ENCODE peak calls at places on chromosomes 11 and 22, in five cellular contexts. X is CD8-positive, alpha-beta memory T cell; H is SJSA1; R is body of pancreas; P is astrocyte. V is an unnamed sample. For H3K36me3, the result is how much of the 10 kb centered on the place peaks cover.

GRCh38 chr11:2767071-2767470 is 67.3 kb upstream of the KCNQ1OT1 start:
- DNase-seq in R (no peak), H (no peak), P (no peak), X (no peak), V (no peak)

GRCh38 chr22:45211848-45212247 is 28.8 kb downstream of the KIAA0930 start:
- DNase-seq in H (no peak), P (no peak), R (no peak), X (no peak), V (no peak)

GRCh38 chr22:49894321-49895072 is 23.7 kb downstream of the ALG12 start:
- DNase-seq in H (no peak), X (no peak), P (no peak), R (no peak), V (no peak)

GRCh38 chr11:429391-429790 is 12.4 kb downstream of the ANO9 start:
- DNase-seq in R (no peak), H (no peak), X (no peak), P (no peak), V (no peak)

GRCh38 chr11:61739966-61740365 is 12.5 kb upstream of the MYRF start:
- DNase-seq in H (no peak), X (no peak), P (no peak), R (no peak), V (no peak)

GRCh38 chr11:78655561-78655960 is 80.9 kb upstream of the NARS2 start:
- DNase-seq in R (no peak), P (no peak), X (no peak), H (no peak), V (no peak)

GRCh38 chr11:92993004-92993403 is 23.6 kb downstream of the MTNR1B start:
- DNase-seq in P (no peak), H (no peak), X (no peak), R (no peak), V (no peak)

GRCh38 chr11:34586655-34587281 is 34.1 kb upstream of the EHF start:
- DNase-seq in R (no peak), X (no peak), H (no peak), P (no peak), V (no peak)

GRCh38 chr11:5102246-5102645 is 32.9 kb downstream of the OR52E1 start:
- DNase-seq in P (no peak), R (no peak), H (no peak), X (no peak), V (no peak)

GRCh38 chr11:46338988-46339666 is 8.1 kb upstream of the DGKZ start:
- DNase-seq in X (no peak), H (no peak), P (no peak), R (peak), V (no peak)

GRCh38 chr11:44357734-44358133 is 47.8 kb upstream of the ALX4 start:
- DNase-seq in P (no peak), H (no peak), X (no peak), R (no peak), V (no peak)

GRCh38 chr11:115100706-115101105 is 403.5 kb downstream of the CADM1 start:
- DNase-seq in X (no peak), R (no peak), P (no peak), H (no peak), V (no peak)

GRCh38 chr11:12938590-12939247 is 70.4 kb upstream of the RASSF10 start:
- DNase-seq in R (no peak), P (no peak), H (no peak), X (no peak), V (no peak)

GRCh38 chr11:492416-493226 is 14.4 kb downstream of the RNH1 start:
- DNase-seq in R (no peak), H (no peak), X (no peak), P (no peak), V (peak)

GRCh38 chr11:108221401-108221800 is 1.0 kb downstream of the NPAT start:
- DNase-seq in H (peak), P (peak), X (no peak), R (no peak), V (no peak)

GRCh38 chr11:64196616-64197015 is 9.9 kb upstream of the FERMT3 start:
- DNase-seq in X (no peak), H (no peak), P (no peak), R (no peak), V (no peak)
- H3K36me3 ChIP-seq in X (half or more), H (half or more), P (half or more), R (under half), V (under half)

GRCh38 chr11:8698917-8699441 is 16.4 kb downstream of the RPL27A start:
- DNase-seq in X (no peak), H (peak), R (peak), P (no peak), V (no peak)

GRCh38 chr11:8701891-8702597 is 19.5 kb downstream of the RPL27A start:
- DNase-seq in P (no peak), X (no peak), H (no peak), R (no peak), V (no peak)

GRCh38 chr11:8698379-8698851 is 15.8 kb downstream of the RPL27A start:
- DNase-seq in X (no peak), R (peak), H (no peak), P (no peak), V (no peak)

GRCh38 chr11:8702598-8702915 is 20.0 kb downstream of the RPL27A start:
- DNase-seq in R (no peak), X (no peak), H (no peak), P (no peak), V (no peak)

GRCh38 chr11:8699903-8700302 is 17.3 kb downstream of the RPL27A start:
- DNase-seq in R (peak), P (peak), X (no peak), H (peak), V (no peak)
- H3K36me3 ChIP-seq in R (under half), P (under half), X (under half), H (under half), V (under half)

DNA sequence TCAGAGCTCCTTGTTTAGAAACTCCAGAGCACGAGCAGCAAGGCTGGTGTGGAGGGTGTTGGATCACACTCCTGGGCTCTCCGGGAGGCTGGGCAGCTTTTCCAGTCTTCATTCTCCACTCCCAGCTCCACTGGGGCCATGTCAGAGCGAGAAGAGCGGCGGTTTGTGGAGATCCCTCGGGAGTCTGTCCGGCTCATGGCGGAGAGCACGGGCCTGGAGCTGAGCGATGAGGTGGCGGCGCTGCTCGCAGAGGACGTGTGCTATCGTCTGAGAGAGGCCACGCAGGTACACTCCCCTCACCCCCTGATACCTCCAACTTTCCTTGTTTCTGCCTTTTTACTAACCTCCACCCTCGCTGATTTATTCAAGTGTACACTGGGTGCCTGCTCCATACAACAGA is 4.5 kb downstream of the TAF6L start:
- DNase-seq in R (no peak), P (no peak), H (no peak), X (no peak), V (no peak)
- H3K36me3 ChIP-seq in R (under half), P (under half), H (half or more), X (under half), V (under half)

GRCh38 chr22:19449422-19449767 is 1.9 kb upstream of the C22orf39 start:
- DNase-seq in X (no peak), H (no peak), P (no peak), R (no peak), V (no peak)
- H3K36me3 ChIP-seq in X (under half), H (half or more), P (under half), R (under half), V (under half)

GRCh38 chr11:9489366-9489765 is 28.6 kb downstream of the ZNF143 start:
- DNase-seq in X (no peak), H (peak), P (peak), R (no peak), V (no peak)

GRCh38 chr11:9493492-9493891 is 32.7 kb downstream of the ZNF143 start:
- DNase-seq in R (no peak), H (no peak), X (no peak), P (no peak), V (no peak)

GRCh38 chr11:9495780-9496514 is 35.1 kb downstream of the ZNF143 start:
- DNase-seq in P (no peak), H (no peak), R (no peak), X (no peak), V (no peak)

GRCh38 chr11:9494316-9494715 is 33.5 kb downstream of the ZNF143 start:
- DNase-seq in R (no peak), X (no peak), P (no peak), H (no peak), V (no peak)

GRCh38 chr11:9490376-9490775 is 29.6 kb downstream of the ZNF143 start:
- DNase-seq in R (no peak), H (no peak), P (no peak), X (no peak), V (no peak)
- H3K36me3 ChIP-seq in R (under half), H (under half), P (under half), X (under half), V (under half)

GRCh38 chr22:38352436-38352835 is 35.2 kb upstream of the CSNK1E start:
- DNase-seq in X (no peak), P (no peak), H (no peak), R (no peak), V (no peak)
- H3K36me3 ChIP-seq in X (under half), P (under half), H (under half), R (under half), V (under half)

GRCh38 chr11:48164836-48165235 is 51.8 kb upstream of the OR4B1 start:
- DNase-seq in X (no peak), P (no peak), H (no peak), R (no peak), V (no peak)
- H3K36me3 ChIP-seq in X (under half), P (under half), H (under half), R (under half), V (under half)

V was measured in kidney epithelial cell.